ENCODE peak calls at places on chromosomes 11 and 22, in six cellular contexts. One of them, this sample, is unnamed.

GRCh38 chr11:47861762-47862161 is 13.6 kb upstream of the NUP160 start:
- DNase-seq in tibial nerve: no peak
- DNase-seq in stomach: no peak
- DNase-seq in spleen: no peak
- DNase-seq in sigmoid colon: no peak
- DNase-seq in adrenal gland: no peak
- DNase-seq in this sample: no peak

GRCh38 chr11:67053896-67054850 is 2.5 kb upstream of the RHOD start:
- DNase-seq in spleen: no peak
- DNase-seq in tibial nerve: peak; percentile 46
- DNase-seq in sigmoid colon: no peak
- DNase-seq in adrenal gland: peak; percentile 87
- DNase-seq in stomach: peak; percentile 63
- DNase-seq in this sample: peak; percentile 77

GRCh38 chr11:34250732-34251639 is 106.8 kb downstream of the ABTB2 start:
- DNase-seq in spleen: peak; percentile 91
- DNase-seq in stomach: peak; percentile 35
- DNase-seq in sigmoid colon: no peak
- DNase-seq in adrenal gland: no peak
- DNase-seq in tibial nerve: peak; percentile 22
- DNase-seq in this sample: peak; percentile 42

GRCh38 chr11:490186-490929 is 16.7 kb downstream of the RNH1 start:
- DNase-seq in stomach: no peak
- DNase-seq in adrenal gland: no peak
- DNase-seq in sigmoid colon: no peak
- DNase-seq in tibial nerve: no peak
- DNase-seq in spleen: no peak
- DNase-seq in this sample: peak; percentile 23

GRCh38 chr11:100866453-100866852 is 179.4 kb downstream of the ARHGAP42 start:
- DNase-seq in tibial nerve: no peak
- DNase-seq in stomach: no peak
- DNase-seq in spleen: no peak
- DNase-seq in adrenal gland: no peak
- DNase-seq in sigmoid colon: no peak
- DNase-seq in this sample: no peak

GRCh38 chr11:7204778-7205177 is 46.9 kb upstream of the SYT9 start:
- DNase-seq in tibial nerve: no peak
- DNase-seq in sigmoid colon: no peak
- DNase-seq in adrenal gland: no peak
- DNase-seq in spleen: no peak
- DNase-seq in stomach: no peak
- DNase-seq in this sample: no peak

GRCh38 chr11:113817162-113817561 is 37.6 kb downstream of the CLDN25 start:
- DNase-seq in spleen: no peak
- DNase-seq in sigmoid colon: no peak
- DNase-seq in tibial nerve: no peak
- DNase-seq in adrenal gland: no peak
- DNase-seq in stomach: no peak
- DNase-seq in this sample: no peak

GRCh38 chr22:46450931-46451660 is 86.3 kb downstream of the CELSR1 start:
- DNase-seq in stomach: peak; percentile 45
- DNase-seq in adrenal gland: no peak
- DNase-seq in spleen: no peak
- DNase-seq in sigmoid colon: no peak
- DNase-seq in tibial nerve: no peak
- DNase-seq in this sample: no peak

GRCh38 chr11:115221461-115222069 is 282.6 kb downstream of the CADM1 start:
- DNase-seq in adrenal gland: no peak
- DNase-seq in spleen: no peak
- DNase-seq in stomach: no peak
- DNase-seq in sigmoid colon: no peak
- DNase-seq in tibial nerve: no peak
- DNase-seq in this sample: no peak

GRCh38 chr11:62201376-62201775 is 7.1 kb upstream of the SCGB2A1 start:
- DNase-seq in adrenal gland: no peak
- DNase-seq in tibial nerve: no peak
- DNase-seq in spleen: no peak
- DNase-seq in stomach: no peak
- DNase-seq in sigmoid colon: no peak
- DNase-seq in this sample: no peak

GRCh38 chr11:125431009-125431408 is 65.1 kb downstream of the FEZ1 start:
- DNase-seq in stomach: no peak
- DNase-seq in tibial nerve: no peak
- DNase-seq in spleen: no peak
- DNase-seq in adrenal gland: no peak
- DNase-seq in sigmoid colon: no peak
- DNase-seq in this sample: no peak

GRCh38 chr11:104000798-104001197 is 35.6 kb upstream of the DDI1 start:
- DNase-seq in stomach: no peak
- DNase-seq in adrenal gland: no peak
- DNase-seq in tibial nerve: no peak
- DNase-seq in sigmoid colon: no peak
- DNase-seq in spleen: no peak
- DNase-seq in this sample: no peak

GRCh38 chr22:39522567-39523300 is 2.4 kb downstream of the ATF4 start:
- DNase-seq in spleen: peak; percentile 67
- DNase-seq in tibial nerve: no peak
- DNase-seq in sigmoid colon: peak; percentile 90
- DNase-seq in stomach: peak; percentile 56
- DNase-seq in adrenal gland: no peak
- DNase-seq in this sample: no peak

GRCh38 chr11:34263462-34264186 is 94.2 kb downstream of the ABTB2 start:
- DNase-seq in adrenal gland: peak; percentile 77
- DNase-seq in sigmoid colon: peak; percentile 76
- DNase-seq in stomach: peak; percentile 84
- DNase-seq in spleen: no peak
- DNase-seq in tibial nerve: no peak
- DNase-seq in this sample: no peak

GRCh38 chr11:76231339-76231738 is 25.0 kb upstream of the WNT11 start:
- DNase-seq in sigmoid colon: no peak
- DNase-seq in stomach: no peak
- DNase-seq in adrenal gland: no peak
- DNase-seq in spleen: no peak
- DNase-seq in tibial nerve: no peak
- DNase-seq in this sample: no peak

GRCh38 chr11:1395773-1396374 is 6.1 kb downstream of the BRSK2 start:
- DNase-seq in stomach: no peak
- DNase-seq in spleen: no peak
- DNase-seq in tibial nerve: no peak
- DNase-seq in sigmoid colon: no peak
- DNase-seq in adrenal gland: no peak
- DNase-seq in this sample: no peak

GRCh38 chr11:134889832-134890231 is 477.8 kb upstream of the B3GAT1 start:
- DNase-seq in stomach: no peak
- DNase-seq in tibial nerve: no peak
- DNase-seq in sigmoid colon: no peak
- DNase-seq in spleen: no peak
- DNase-seq in adrenal gland: no peak
- DNase-seq in this sample: no peak

GRCh38 chr11:61158691-61159381 is 2.4 kb downstream of the VPS37C start:
- DNase-seq in stomach: no peak
- DNase-seq in spleen: no peak
- DNase-seq in tibial nerve: no peak
- DNase-seq in sigmoid colon: peak; percentile 30
- DNase-seq in adrenal gland: no peak
- DNase-seq in this sample: no peak

GRCh38 chr11:79113099-79113498 is 327.7 kb downstream of the TENM4 start:
- DNase-seq in spleen: no peak
- DNase-seq in sigmoid colon: no peak
- DNase-seq in tibial nerve: no peak
- DNase-seq in stomach: no peak
- DNase-seq in adrenal gland: no peak
- DNase-seq in this sample: no peak

DNA sequence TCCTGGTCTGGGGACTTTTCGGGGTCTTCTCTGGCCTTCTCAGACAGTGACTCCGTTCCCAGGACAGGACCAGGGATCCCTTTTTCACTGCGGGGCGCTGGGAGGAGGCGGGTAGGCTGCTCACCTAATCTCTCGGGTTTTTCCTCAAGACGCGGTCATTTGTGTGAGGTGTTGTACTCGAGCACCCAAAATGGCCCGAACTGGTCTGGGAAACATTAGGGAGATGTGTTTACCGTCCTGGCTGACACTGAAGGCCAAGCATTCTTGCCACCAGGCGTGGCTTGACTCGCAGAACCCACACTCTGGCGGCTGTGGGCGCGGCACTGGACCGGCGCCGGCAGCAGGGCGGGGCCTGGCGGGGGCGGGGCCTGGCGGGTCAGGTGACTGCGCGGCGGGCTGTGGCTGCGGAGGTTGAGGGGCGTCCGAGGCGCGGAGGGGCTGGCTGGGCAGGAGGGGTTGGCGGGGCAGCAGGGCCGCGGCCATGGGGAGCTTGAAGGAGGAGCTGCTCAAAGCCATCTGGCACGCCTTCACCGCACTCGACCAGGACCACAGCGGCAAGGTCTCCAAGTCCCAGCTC is at the start of gene SWAP70:
- DNase-seq in tibial nerve: peak; percentile 80
- DNase-seq in sigmoid colon: peak; percentile 95
- DNase-seq in stomach: peak; percentile 90
- DNase-seq in adrenal gland: peak; percentile 89
- DNase-seq in spleen: peak; percentile 98
- DNase-seq in this sample: peak; percentile 70
- TF ChIP-seq POLR2A in tibial nerve: peak; percentile 69
- TF ChIP-seq POLR2A in sigmoid colon: peak; percentile 21
- TF ChIP-seq POLR2A in stomach: no peak
- TF ChIP-seq POLR2A in adrenal gland: peak; percentile 53
- TF ChIP-seq POLR2A in spleen: no peak
- TF ChIP-seq POLR2A in this sample: peak; percentile 90

GRCh38 chr11:10307411-10308207 is 2.7 kb downstream of the ADM start:
- DNase-seq in sigmoid colon: peak; percentile 95
- DNase-seq in spleen: peak; percentile 96
- DNase-seq in adrenal gland: peak; percentile 88
- DNase-seq in tibial nerve: peak; percentile 83
- DNase-seq in stomach: peak; percentile 86
- DNase-seq in this sample: peak; percentile 77
- TF ChIP-seq POLR2A in sigmoid colon: no peak
- TF ChIP-seq POLR2A in spleen: no peak
- TF ChIP-seq POLR2A in adrenal gland: peak; percentile 4
- TF ChIP-seq POLR2A in tibial nerve: peak; percentile 17
- TF ChIP-seq POLR2A in stomach: no peak
- TF ChIP-seq POLR2A in this sample: no peak

GRCh38 chr22:47655930-47656329 is 893.5 kb downstream of the TBC1D22A start:
- DNase-seq in stomach: no peak
- DNase-seq in tibial nerve: no peak
- DNase-seq in sigmoid colon: no peak
- DNase-seq in spleen: no peak
- DNase-seq in adrenal gland: no peak
- DNase-seq in this sample: no peak
- TF ChIP-seq POLR2A in stomach: no peak
- TF ChIP-seq POLR2A in tibial nerve: no peak
- TF ChIP-seq POLR2A in sigmoid colon: no peak
- TF ChIP-seq POLR2A in spleen: no peak
- TF ChIP-seq POLR2A in adrenal gland: no peak
- TF ChIP-seq POLR2A in this sample: no peak

DNA sequence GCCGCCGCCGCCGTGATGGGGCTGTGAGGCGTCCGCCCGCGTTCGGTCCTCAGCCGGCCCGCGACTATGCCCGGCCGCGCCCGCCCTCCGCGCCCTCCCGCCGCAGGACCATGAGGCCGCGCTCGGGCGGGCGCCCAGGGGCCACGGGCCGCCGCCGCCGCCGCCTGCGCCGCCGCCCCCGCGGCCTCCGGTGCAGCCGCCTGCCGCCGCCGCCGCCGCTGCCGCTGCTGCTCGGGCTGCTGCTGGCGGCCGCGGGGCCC is 215 bp downstream of the ZNRF3 start:
- DNase-seq in tibial nerve: no peak
- DNase-seq in stomach: no peak
- DNase-seq in spleen: no peak
- DNase-seq in sigmoid colon: no peak
- DNase-seq in adrenal gland: no peak
- DNase-seq in this sample: no peak
- TF ChIP-seq POLR2A in tibial nerve: no peak
- TF ChIP-seq POLR2A in stomach: no peak
- TF ChIP-seq POLR2A in spleen: no peak
- TF ChIP-seq POLR2A in sigmoid colon: no peak
- TF ChIP-seq POLR2A in adrenal gland: no peak
- TF ChIP-seq POLR2A in this sample: no peak

GRCh38 chr11:5277807-5278206 is 8.1 kb upstream of the HBE1 start:
- DNase-seq in stomach: no peak
- DNase-seq in sigmoid colon: no peak
- DNase-seq in spleen: no peak
- DNase-seq in adrenal gland: no peak
- DNase-seq in tibial nerve: no peak
- DNase-seq in this sample: no peak

GRCh38 chr11:5282652-5283051 is 12.9 kb upstream of the HBE1 start:
- DNase-seq in stomach: no peak
- DNase-seq in adrenal gland: no peak
- DNase-seq in sigmoid colon: no peak
- DNase-seq in spleen: no peak
- DNase-seq in tibial nerve: no peak
- DNase-seq in this sample: no peak

GRCh38 chr11:5284551-5285130 is 14.9 kb upstream of the HBE1 start:
- DNase-seq in adrenal gland: no peak
- DNase-seq in sigmoid colon: no peak
- DNase-seq in tibial nerve: no peak
- DNase-seq in spleen: no peak
- DNase-seq in stomach: no peak
- DNase-seq in this sample: no peak

GRCh38 chr11:5279678-5280077 is 9.9 kb upstream of the HBE1 start:
- DNase-seq in spleen: no peak
- DNase-seq in sigmoid colon: no peak
- DNase-seq in adrenal gland: no peak
- DNase-seq in stomach: no peak
- DNase-seq in tibial nerve: no peak
- DNase-seq in this sample: no peak

DNA sequence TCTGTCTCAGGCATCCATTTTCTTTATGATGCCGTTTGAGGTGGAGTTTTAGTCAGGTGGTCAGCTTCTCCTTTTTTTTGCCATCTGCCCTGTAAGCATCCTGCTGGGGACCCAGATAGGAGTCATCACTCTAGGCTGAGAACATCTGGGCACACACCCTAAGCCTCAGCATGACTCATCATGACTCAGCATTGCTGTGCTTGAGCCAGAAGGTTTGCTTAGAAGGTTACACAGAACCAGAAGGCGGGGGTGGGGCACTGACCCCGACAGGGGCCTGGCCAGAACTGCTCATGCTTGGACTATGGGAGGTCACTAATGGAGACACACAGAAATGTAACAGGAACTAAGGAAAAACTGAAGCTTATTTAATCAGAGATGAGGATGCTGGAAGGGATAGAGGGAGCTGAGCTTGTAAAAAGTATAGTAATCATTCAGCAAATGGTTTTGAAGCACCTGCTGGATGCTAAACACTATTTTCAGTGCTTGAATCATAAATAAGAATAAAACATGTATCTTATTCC is 10.9 kb upstream of the HBE1 start:
- DNase-seq in spleen: no peak
- DNase-seq in stomach: peak; percentile 45
- DNase-seq in tibial nerve: peak; percentile 53
- DNase-seq in adrenal gland: peak; percentile 84
- DNase-seq in sigmoid colon: no peak
- DNase-seq in this sample: peak; percentile 5
- TF ChIP-seq POLR2A in spleen: no peak
- TF ChIP-seq POLR2A in stomach: no peak
- TF ChIP-seq POLR2A in tibial nerve: no peak
- TF ChIP-seq POLR2A in adrenal gland: no peak
- TF ChIP-seq POLR2A in sigmoid colon: no peak
- TF ChIP-seq POLR2A in this sample: no peak

GRCh38 chr11:64894070-64894811 is 15.8 kb upstream of the EHD1 start:
- DNase-seq in tibial nerve: peak; percentile 88
- DNase-seq in spleen: peak; percentile 98
- DNase-seq in sigmoid colon: peak; percentile 90
- DNase-seq in stomach: peak; percentile 92
- DNase-seq in adrenal gland: peak; percentile 80
- DNase-seq in this sample: peak; percentile 99
- TF ChIP-seq POLR2A in tibial nerve: no peak
- TF ChIP-seq POLR2A in spleen: no peak
- TF ChIP-seq POLR2A in sigmoid colon: no peak
- TF ChIP-seq POLR2A in stomach: no peak
- TF ChIP-seq POLR2A in adrenal gland: no peak
- TF ChIP-seq POLR2A in this sample: no peak

GRCh38 chr11:72223615-72224586 is 666 bp upstream of the INPPL1 start:
- DNase-seq in sigmoid colon: peak; percentile 95
- DNase-seq in stomach: peak; percentile 82
- DNase-seq in adrenal gland: peak; percentile 78
- DNase-seq in spleen: peak; percentile 93
- DNase-seq in tibial nerve: peak; percentile 53
- DNase-seq in this sample: no peak
- TF ChIP-seq POLR2A in sigmoid colon: peak; percentile 43
- TF ChIP-seq POLR2A in stomach: no peak
- TF ChIP-seq POLR2A in adrenal gland: no peak
- TF ChIP-seq POLR2A in spleen: no peak
- TF ChIP-seq POLR2A in tibial nerve: no peak
- TF ChIP-seq POLR2A in this sample: no peak

This sample was measured in GM12892.